ENCODE peak calls at places on chromosome 13, in four cellular contexts. J is IMR-90, V is mesendoderm, R is H1. E is an unnamed sample.
A peak's percentile ranks its signal among the peaks of the same experiment; 100 is the strongest.

GRCh38 chr13:35838356-35838755 is 292.8 kb downstream of the DCLK1 start:
- DNase-seq in J (peak; percentile 85), V (no peak), R (no peak), E (no peak)

GRCh38 chr13:85313761-85314503 is 485.3 kb downstream of the SLITRK6 start:
- DNase-seq in J (peak; percentile 46), V (peak; percentile 76), R (no peak), E (no peak)

GRCh38 chr13:65606622-65607021 is 1623.5 kb downstream of the PCDH9 start:
- DNase-seq in J (peak; percentile 67), V (no peak), R (no peak), E (no peak)

GRCh38 chr13:101218484-101218883 is 197.8 kb downstream of the NALCN start:
- DNase-seq in J (peak; percentile 60), V (no peak), R (no peak), E (no peak)

GRCh38 chr13:59873309-59873708 is 290.4 kb downstream of the DIAPH3 start:
- DNase-seq in J (no peak), V (no peak), R (no peak), E (no peak)

GRCh38 chr13:105847532-105848295 is 687.7 kb downstream of the EFNB2 start:
- DNase-seq in J (peak; percentile 12), V (no peak), R (no peak), E (no peak)

GRCh38 chr13:50682966-50683365 is 160.5 kb downstream of the DLEU7 start:
- DNase-seq in J (no peak), V (no peak), R (no peak), E (no peak)

GRCh38 chr13:44231786-44232516 is 141.7 kb upstream of the SERP2 start:
- DNase-seq in J (peak; percentile 96), V (peak; percentile 97), R (peak; percentile 62), E (peak; percentile 89)

GRCh38 chr13:51066091-51066831 is 44.8 kb downstream of the C13orf42 start:
- DNase-seq in J (peak; percentile 4), V (no peak), R (peak; percentile 44), E (no peak)

GRCh38 chr13:73598021-73598712 is 536.0 kb downstream of the KLF12 start:
- DNase-seq in J (peak; percentile 82), V (no peak), R (no peak), E (no peak)

GRCh38 chr13:75760182-75760981 is 124.3 kb downstream of the LMO7 start:
- DNase-seq in J (peak; percentile 33), V (no peak), R (no peak), E (no peak)
- H3K56ac ChIP-seq in J (peak overlapping the region; percentile 26), V (no peak overlapping the region), R (no peak overlapping the region), E (no peak overlapping the region)

GRCh38 chr13:77915676-77916075 is 3.0 kb downstream of the EDNRB start:
- DNase-seq in J (no peak), V (no peak), R (no peak), E (no peak)

GRCh38 chr13:77919351-77920294 is 992 bp upstream of the EDNRB start:
- DNase-seq in J (peak; percentile 15), V (peak; percentile 75), R (peak; percentile 63), E (peak; percentile 73)

GRCh38 chr13:77916481-77916880 is 2.1 kb downstream of the EDNRB start:
- DNase-seq in J (no peak), V (no peak), R (no peak), E (no peak)

DNA sequence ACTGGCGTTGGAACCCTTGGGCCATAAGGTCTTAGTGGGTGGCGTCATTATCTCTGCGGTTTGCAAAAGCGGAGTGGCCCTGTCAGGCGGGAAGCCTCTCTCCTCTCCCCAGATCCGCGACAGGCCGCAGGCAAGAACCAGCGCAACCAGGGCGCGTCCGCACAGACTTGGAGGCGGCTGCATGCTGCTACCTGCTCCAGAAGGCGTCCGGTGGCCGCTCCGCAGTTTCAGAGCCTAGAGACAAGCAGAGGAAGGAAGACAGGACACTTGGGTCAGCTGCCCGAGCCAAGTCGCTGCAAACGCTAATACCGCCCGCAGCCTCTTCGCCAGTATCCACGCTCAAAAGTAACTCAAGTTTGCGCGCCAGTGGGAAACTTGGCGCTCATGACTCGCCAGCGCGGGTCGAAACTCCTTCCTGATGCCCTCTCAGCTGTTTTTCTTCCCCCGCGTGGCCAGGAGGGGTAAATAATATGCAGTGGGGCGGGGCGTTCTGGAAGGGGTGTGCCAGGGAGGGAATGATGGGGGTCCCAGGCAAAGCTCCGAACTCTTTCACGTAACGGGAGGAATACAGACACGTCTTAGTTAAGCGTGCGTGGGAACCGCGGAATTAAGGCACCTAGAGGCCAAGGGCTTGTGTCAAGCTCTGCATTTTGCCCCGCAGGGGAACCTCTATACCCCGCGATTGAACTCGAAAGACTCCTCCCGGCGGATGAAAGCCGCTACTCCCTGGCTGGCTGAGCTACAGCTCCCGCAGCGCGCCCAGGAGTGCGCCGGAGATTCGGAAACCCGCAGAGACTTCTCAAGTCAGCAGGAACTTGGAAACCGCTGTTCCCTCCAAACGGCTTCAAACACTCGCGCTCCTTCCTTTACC is at the start of gene EDNRB:
- DNase-seq in J (peak; percentile 17), V (peak; percentile 74), R (peak; percentile 77), E (peak; percentile 62)
- H2BK15ac ChIP-seq in J (peak within 1 kb of the TSS; percentile 55), V (no peak within 1 kb of the TSS), R (peak within 1 kb of the TSS; percentile 2), E (no peak within 1 kb of the TSS)

GRCh38 chr13:102965802-102966201 is 100.4 kb downstream of the SLC10A2 start:
- DNase-seq in J (no peak), V (no peak), R (no peak), E (no peak)
- H3K56ac ChIP-seq in J (no peak overlapping the region), V (no peak overlapping the region), R (no peak overlapping the region), E (no peak overlapping the region)

GRCh38 chr13:40355126-40355719 is 311.2 kb downstream of the FOXO1 start:
- DNase-seq in J (no peak), V (peak; percentile 71), R (no peak), E (no peak)
- H2BK15ac ChIP-seq in J (no peak overlapping the region), V (no peak overlapping the region), R (no peak overlapping the region), E (no peak overlapping the region)

GRCh38 chr13:95641291-95641811 is 3.2 kb downstream of the DZIP1 start:
- DNase-seq in J (peak; percentile 27), V (no peak), R (peak; percentile 63), E (peak; percentile 66)
- H3K56ac ChIP-seq in J (no peak overlapping the region), V (peak overlapping the region; percentile 71), R (no peak overlapping the region), E (no peak overlapping the region)

GRCh38 chr13:45909724-45910123 is 58.2 kb upstream of the SIAH3 start:
- DNase-seq in J (no peak), V (no peak), R (no peak), E (no peak)
- H2BK15ac ChIP-seq in J (no peak overlapping the region), V (no peak overlapping the region), R (no peak overlapping the region), E (no peak overlapping the region)

DNA sequence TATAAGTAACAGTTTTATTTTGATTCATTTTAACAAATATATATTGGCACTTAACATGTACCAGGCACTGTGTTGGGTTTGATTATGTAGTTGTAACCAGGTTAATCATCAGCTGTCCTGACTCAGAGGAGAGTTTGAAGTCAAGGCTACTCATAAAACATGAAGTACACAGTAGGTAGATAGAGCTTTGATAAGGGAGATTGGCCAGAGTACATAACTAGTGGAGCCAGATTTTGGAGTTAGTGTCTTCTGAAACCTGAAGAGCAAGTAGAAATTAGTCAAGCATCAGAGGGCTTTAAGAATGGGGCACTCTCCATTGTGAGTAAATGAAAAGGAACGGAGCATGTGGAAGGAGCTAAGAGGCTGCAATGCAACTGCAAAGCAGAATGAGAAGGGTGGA is 333.9 kb downstream of the RFC3 start:
- DNase-seq in J (no peak), V (no peak), R (no peak), E (no peak)
- H3K56ac ChIP-seq in J (no peak overlapping the region), V (no peak overlapping the region), R (no peak overlapping the region), E (no peak overlapping the region)

DNA sequence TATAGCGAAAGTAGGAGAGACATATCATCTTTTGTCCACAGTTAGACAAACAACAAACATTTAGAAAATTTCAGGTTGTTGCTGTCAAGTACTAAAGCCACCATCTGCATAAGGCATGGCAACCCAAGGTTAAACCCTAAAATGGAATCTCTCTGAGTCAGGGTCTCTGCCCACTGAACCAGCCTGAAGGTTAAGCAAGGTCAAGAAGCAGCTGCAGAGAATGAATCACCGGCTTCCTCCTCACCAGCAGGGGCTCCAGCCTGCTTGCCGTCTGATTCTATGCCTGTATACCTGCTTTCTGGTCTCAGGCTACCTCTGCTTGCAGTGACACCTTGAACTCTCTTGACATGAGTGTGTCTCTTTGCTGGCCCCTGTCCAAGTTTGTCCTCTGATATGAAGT is 726.2 kb upstream of the SGCG start:
- DNase-seq in J (no peak), V (peak; percentile 74), R (no peak), E (peak; percentile 56)
- H2BK15ac ChIP-seq in J (no peak overlapping the region), V (no peak overlapping the region), R (no peak overlapping the region), E (no peak overlapping the region)

DNA sequence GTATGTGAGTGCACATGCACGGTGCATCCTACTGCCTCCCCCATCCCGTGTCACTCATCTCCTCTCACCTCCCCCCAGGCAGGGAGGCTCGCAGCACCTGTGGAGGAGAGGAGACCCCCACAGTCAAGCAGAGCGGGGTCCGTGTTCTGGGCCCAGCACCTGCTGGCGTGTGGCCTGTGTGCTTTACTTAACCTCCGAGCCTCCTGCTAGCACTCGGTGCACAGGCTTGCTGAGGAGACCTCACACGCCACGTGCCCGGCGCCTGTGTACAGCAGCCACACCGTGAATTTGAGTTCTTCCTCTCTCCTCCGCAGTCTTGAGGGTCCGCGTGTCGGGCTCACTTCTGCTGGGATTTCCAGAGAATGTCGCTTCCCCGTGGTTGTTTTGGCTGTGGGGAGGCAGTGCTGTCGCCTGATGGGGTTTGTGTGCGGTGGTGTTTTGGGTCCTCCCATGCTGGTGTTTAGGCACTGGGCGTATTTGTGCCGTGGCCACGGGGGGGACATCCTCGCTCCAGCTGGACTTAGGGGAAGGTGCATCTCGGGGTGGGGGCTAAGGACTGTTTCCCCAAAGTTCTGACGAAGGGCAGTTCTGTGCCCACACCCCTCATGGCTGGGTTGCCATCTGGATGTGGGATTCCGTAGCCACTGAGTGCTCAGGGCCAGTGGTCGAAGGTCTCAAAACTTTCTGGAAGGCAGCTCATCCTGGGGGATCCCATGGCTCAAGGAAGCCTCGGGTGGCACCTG is 34.8 kb upstream of the TMEM255B start:
- DNase-seq in J (no peak), V (no peak), R (no peak), E (no peak)
- H3K56ac ChIP-seq in J (no peak overlapping the region), V (peak overlapping the region; percentile 80), R (no peak overlapping the region), E (no peak overlapping the region)

E was measured in H9.